ENCODE peak calls at places on chromosomes 2 and 18, in eight cellular contexts. R is fibroblast of the aortic adventitia; D is midbrain; M is EH; U is HS-5; T is NCI-H1092 treated with DMSO at 0.1 percent for 48 hours; L is MCF 10A; Z is stimulated activated CD4-positive, alpha-beta T cell treated with anti-CD3 and anti-CD28 coated beads, Interleukin-1b, Interleukin-23, amount 100 ng/mL, for 1 hour. K is an unnamed sample.

GRCh38 chr2:215711484-215712034 is 275.7 kb upstream of the FN1 start:
- DNase-seq in R (peak; percentile 84), D (no peak), M (peak; percentile 87), U (peak; percentile 90), T (no peak), L (peak; percentile 46), Z (no peak), K (no peak)

GRCh38 chr2:8430628-8431027 is 251.2 kb upstream of the ID2 start:
- DNase-seq in R (no peak), D (no peak), M (no peak), U (no peak), T (no peak), L (no peak), Z (no peak), K (no peak)

GRCh38 chr2:43223412-43224040 is 2.9 kb downstream of the ZFP36L2 start:
- DNase-seq in R (peak; percentile 65), D (peak; percentile 51), M (peak; percentile 66), U (no peak), T (no peak), L (peak; percentile 36), Z (no peak), K (no peak)

GRCh38 chr2:173401716-173402326 is 47.1 kb downstream of the CDCA7 start:
- DNase-seq in R (peak; percentile 9), D (no peak), M (peak; percentile 21), U (no peak), T (no peak), L (no peak), Z (no peak), K (peak; percentile 74)

GRCh38 chr2:204282081-204282480 is 263.2 kb upstream of the PARD3B start:
- DNase-seq in R (no peak), D (no peak), M (no peak), U (no peak), T (no peak), L (no peak), Z (no peak), K (no peak)

GRCh38 chr2:100581265-100581612 is 18.4 kb downstream of the PDCL3 start:
- DNase-seq in R (no peak), D (no peak), M (no peak), U (no peak), T (no peak), L (no peak), Z (no peak), K (no peak)

GRCh38 chr2:199624958-199625357 is 167.2 kb upstream of the SATB2 start:
- DNase-seq in R (no peak), D (no peak), M (no peak), U (no peak), T (no peak), L (no peak), Z (no peak), K (no peak)

GRCh38 chr2:126779286-126779605 is 119.4 kb upstream of the TEX51 start:
- DNase-seq in R (no peak), D (no peak), M (no peak), U (no peak), T (no peak), L (no peak), Z (no peak), K (no peak)

GRCh38 chr18:23066504-23067039 is 68.7 kb upstream of the CABLES1 start:
- DNase-seq in R (no peak), D (no peak), M (no peak), U (no peak), T (no peak), L (no peak), Z (no peak), K (no peak)

GRCh38 chr2:180907731-180908130 is 72.7 kb upstream of the UBE2E3 start:
- DNase-seq in R (peak; percentile 28), D (no peak), M (peak; percentile 78), U (peak; percentile 68), T (no peak), L (no peak), Z (no peak), K (no peak)

GRCh38 chr2:9373047-9373446 is 50.3 kb downstream of the ITGB1BP1 start:
- DNase-seq in R (no peak), D (no peak), M (no peak), U (no peak), T (peak; percentile 56), L (no peak), Z (no peak), K (no peak)

GRCh38 chr2:112148477-112148876 is 10.3 kb downstream of the FBLN7 start:
- DNase-seq in R (peak; percentile 30), D (no peak), M (no peak), U (no peak), T (no peak), L (no peak), Z (no peak), K (no peak)

K was measured in SJCRH30.